ENCODE peak calls at places on chromosomes 11 and 22, in eight cellular contexts. One of them, this sample, is unnamed.

GRCh38 chr11:78806214-78807004 is 231.7 kb upstream of the NARS2 start:
- DNase-seq in hippocampal formation: no peak
- DNase-seq in mucosa of descending colon: no peak
- DNase-seq in H7: no peak
- DNase-seq in brain microvascular endothelial cell: no peak
- DNase-seq in GM23338: no peak
- DNase-seq in naive thymus-derived CD4-positive, alpha-beta T cell: no peak
- DNase-seq in cardiac muscle cell: no peak
- DNase-seq in this sample: no peak

GRCh38 chr22:26674211-26675190 is 17.1 kb downstream of the MIAT start:
- DNase-seq in hippocampal formation: no peak
- DNase-seq in mucosa of descending colon: no peak
- DNase-seq in H7: no peak
- DNase-seq in brain microvascular endothelial cell: no peak
- DNase-seq in GM23338: no peak
- DNase-seq in naive thymus-derived CD4-positive, alpha-beta T cell: no peak
- DNase-seq in cardiac muscle cell: no peak
- DNase-seq in this sample: no peak

GRCh38 chr22:21754523-21755128 is 19.0 kb upstream of the YPEL1 start:
- DNase-seq in hippocampal formation: no peak
- DNase-seq in mucosa of descending colon: peak; percentile 31
- DNase-seq in H7: no peak
- DNase-seq in brain microvascular endothelial cell: peak; percentile 22
- DNase-seq in GM23338: no peak
- DNase-seq in naive thymus-derived CD4-positive, alpha-beta T cell: no peak
- DNase-seq in cardiac muscle cell: peak; percentile 58
- DNase-seq in this sample: no peak

GRCh38 chr22:20399866-20400605 is 6.1 kb downstream of the ZNF74 start:
- DNase-seq in hippocampal formation: no peak
- DNase-seq in mucosa of descending colon: no peak
- DNase-seq in H7: no peak
- DNase-seq in brain microvascular endothelial cell: no peak
- DNase-seq in GM23338: no peak
- DNase-seq in naive thymus-derived CD4-positive, alpha-beta T cell: no peak
- DNase-seq in cardiac muscle cell: no peak
- DNase-seq in this sample: no peak

GRCh38 chr11:129155745-129156144 is 36.4 kb downstream of the ARHGAP32 start:
- DNase-seq in hippocampal formation: no peak
- DNase-seq in mucosa of descending colon: no peak
- DNase-seq in H7: no peak
- DNase-seq in brain microvascular endothelial cell: no peak
- DNase-seq in GM23338: no peak
- DNase-seq in naive thymus-derived CD4-positive, alpha-beta T cell: no peak
- DNase-seq in cardiac muscle cell: no peak
- DNase-seq in this sample: no peak

GRCh38 chr11:32895471-32895870 is 2.9 kb downstream of the QSER1 start:
- DNase-seq in hippocampal formation: no peak
- DNase-seq in mucosa of descending colon: no peak
- DNase-seq in H7: no peak
- DNase-seq in brain microvascular endothelial cell: no peak
- DNase-seq in GM23338: no peak
- DNase-seq in naive thymus-derived CD4-positive, alpha-beta T cell: no peak
- DNase-seq in cardiac muscle cell: no peak
- DNase-seq in this sample: no peak

GRCh38 chr11:130070109-130070828 is 575 bp downstream of the APLP2 start:
- DNase-seq in hippocampal formation: peak; percentile 33
- DNase-seq in mucosa of descending colon: peak; percentile 58
- DNase-seq in H7: peak; percentile 77
- DNase-seq in brain microvascular endothelial cell: no peak
- DNase-seq in GM23338: peak; percentile 56
- DNase-seq in naive thymus-derived CD4-positive, alpha-beta T cell: peak; percentile 45
- DNase-seq in cardiac muscle cell: peak; percentile 46
- DNase-seq in this sample: no peak

GRCh38 chr11:75954039-75954438 is 139.0 kb downstream of the UVRAG start:
- DNase-seq in hippocampal formation: no peak
- DNase-seq in mucosa of descending colon: no peak
- DNase-seq in H7: no peak
- DNase-seq in brain microvascular endothelial cell: no peak
- DNase-seq in GM23338: no peak
- DNase-seq in naive thymus-derived CD4-positive, alpha-beta T cell: no peak
- DNase-seq in cardiac muscle cell: no peak
- DNase-seq in this sample: no peak

GRCh38 chr11:121870202-121871045 is 245.6 kb downstream of the BLID start:
- DNase-seq in hippocampal formation: peak; percentile 35
- DNase-seq in mucosa of descending colon: no peak
- DNase-seq in H7: peak; percentile 19
- DNase-seq in brain microvascular endothelial cell: no peak
- DNase-seq in GM23338: peak; percentile 17
- DNase-seq in naive thymus-derived CD4-positive, alpha-beta T cell: no peak
- DNase-seq in cardiac muscle cell: peak; percentile 48
- DNase-seq in this sample: peak; percentile 61

GRCh38 chr11:2775083-2775625 is 75.4 kb upstream of the KCNQ1OT1 start:
- DNase-seq in hippocampal formation: no peak
- DNase-seq in mucosa of descending colon: no peak
- DNase-seq in H7: no peak
- DNase-seq in brain microvascular endothelial cell: no peak
- DNase-seq in GM23338: no peak
- DNase-seq in naive thymus-derived CD4-positive, alpha-beta T cell: peak; percentile 3
- DNase-seq in cardiac muscle cell: no peak
- DNase-seq in this sample: no peak

GRCh38 chr11:76700177-76701100 is 29.9 kb upstream of the LRRC32 start:
- DNase-seq in hippocampal formation: no peak
- DNase-seq in mucosa of descending colon: no peak
- DNase-seq in H7: no peak
- DNase-seq in brain microvascular endothelial cell: peak; percentile 86
- DNase-seq in GM23338: no peak
- DNase-seq in naive thymus-derived CD4-positive, alpha-beta T cell: no peak
- DNase-seq in cardiac muscle cell: peak; percentile 81
- DNase-seq in this sample: peak; percentile 53

GRCh38 chr22:38305481-38306448 is 11.5 kb downstream of the CSNK1E start:
- DNase-seq in hippocampal formation: no peak
- DNase-seq in mucosa of descending colon: peak; percentile 41
- DNase-seq in H7: peak; percentile 87
- DNase-seq in brain microvascular endothelial cell: no peak
- DNase-seq in GM23338: peak; percentile 84
- DNase-seq in naive thymus-derived CD4-positive, alpha-beta T cell: no peak
- DNase-seq in cardiac muscle cell: peak; percentile 68
- DNase-seq in this sample: no peak

GRCh38 chr22:46619830-46620501 is at the start of gene GRAMD4:
- DNase-seq in hippocampal formation: peak; percentile 71
- DNase-seq in mucosa of descending colon: no peak
- DNase-seq in H7: no peak
- DNase-seq in brain microvascular endothelial cell: no peak
- DNase-seq in GM23338: no peak
- DNase-seq in naive thymus-derived CD4-positive, alpha-beta T cell: no peak
- DNase-seq in cardiac muscle cell: peak; percentile 57
- DNase-seq in this sample: no peak

This sample was measured in NCI-H226.